ENCODE peak calls at places on chromosomes 11 and 22, in ten cellular contexts. One of them, this sample, is unnamed.
A peak's percentile ranks its signal among the peaks of the same experiment; 100 is the strongest.

GRCh38 chr11:115676206-115676605 is 172.0 kb upstream of the CADM1 start:
- DNase-seq in uterus: no peak
- DNase-seq in suprapubic skin: no peak
- DNase-seq in ovary: no peak
- DNase-seq in A549: no peak
- DNase-seq in heart left ventricle: no peak
- DNase-seq in Peyer's patch: no peak
- DNase-seq in gastrocnemius medialis: no peak
- DNase-seq in esophagus squamous epithelium: no peak
- DNase-seq in K562: no peak
- DNase-seq in this sample: no peak

GRCh38 chr11:108198833-108199232 is 23.6 kb downstream of the NPAT start:
- DNase-seq in A549: no peak
- DNase-seq in Peyer's patch: no peak
- DNase-seq in K562: no peak
- DNase-seq in uterus: no peak
- DNase-seq in gastrocnemius medialis: no peak
- DNase-seq in esophagus squamous epithelium: no peak
- DNase-seq in heart left ventricle: no peak
- DNase-seq in ovary: no peak
- DNase-seq in suprapubic skin: no peak
- DNase-seq in this sample: no peak

GRCh38 chr11:69110451-69110850 is 45.3 kb upstream of the SMIM38 start:
- DNase-seq in A549: no peak
- DNase-seq in uterus: no peak
- DNase-seq in gastrocnemius medialis: no peak
- DNase-seq in Peyer's patch: no peak
- DNase-seq in K562: no peak
- DNase-seq in suprapubic skin: no peak
- DNase-seq in heart left ventricle: no peak
- DNase-seq in esophagus squamous epithelium: no peak
- DNase-seq in ovary: no peak
- DNase-seq in this sample: no peak

GRCh38 chr22:27262371-27262770 is 539.2 kb downstream of the MN1 start:
- DNase-seq in uterus: no peak
- DNase-seq in heart left ventricle: no peak
- DNase-seq in gastrocnemius medialis: no peak
- DNase-seq in A549: no peak
- DNase-seq in esophagus squamous epithelium: no peak
- DNase-seq in Peyer's patch: no peak
- DNase-seq in K562: no peak
- DNase-seq in ovary: no peak
- DNase-seq in suprapubic skin: no peak
- DNase-seq in this sample: no peak

GRCh38 chr11:65489706-65490310 is 9.0 kb upstream of the MALAT1 start:
- DNase-seq in uterus: peak; percentile 73
- DNase-seq in heart left ventricle: peak; percentile 74
- DNase-seq in Peyer's patch: peak; percentile 46
- DNase-seq in A549: peak; percentile 40
- DNase-seq in ovary: peak; percentile 65
- DNase-seq in gastrocnemius medialis: no peak
- DNase-seq in K562: no peak
- DNase-seq in suprapubic skin: peak; percentile 72
- DNase-seq in esophagus squamous epithelium: no peak
- DNase-seq in this sample: no peak

GRCh38 chr22:37559901-37560681 is at the start of gene CDC42EP1:
- DNase-seq in uterus: no peak
- DNase-seq in heart left ventricle: peak; percentile 68
- DNase-seq in suprapubic skin: peak; percentile 82
- DNase-seq in gastrocnemius medialis: no peak
- DNase-seq in ovary: peak; percentile 78
- DNase-seq in esophagus squamous epithelium: no peak
- DNase-seq in K562: peak; percentile 86
- DNase-seq in A549: peak; percentile 64
- DNase-seq in Peyer's patch: peak; percentile 75
- DNase-seq in this sample: no peak

GRCh38 chr11:73995247-73995646 is 12.6 kb upstream of the UCP2 start:
- DNase-seq in ovary: no peak
- DNase-seq in esophagus squamous epithelium: no peak
- DNase-seq in K562: no peak
- DNase-seq in Peyer's patch: peak; percentile 21
- DNase-seq in uterus: no peak
- DNase-seq in heart left ventricle: no peak
- DNase-seq in gastrocnemius medialis: no peak
- DNase-seq in suprapubic skin: no peak
- DNase-seq in A549: no peak
- DNase-seq in this sample: no peak

GRCh38 chr11:12410006-12410728 is 32.8 kb downstream of the PARVA start:
- DNase-seq in suprapubic skin: no peak
- DNase-seq in uterus: peak; percentile 71
- DNase-seq in heart left ventricle: no peak
- DNase-seq in esophagus squamous epithelium: no peak
- DNase-seq in gastrocnemius medialis: no peak
- DNase-seq in K562: no peak
- DNase-seq in Peyer's patch: no peak
- DNase-seq in A549: peak; percentile 37
- DNase-seq in ovary: peak; percentile 42
- DNase-seq in this sample: no peak

GRCh38 chr11:62108017-62108750 is 15.6 kb upstream of the INCENP start:
- DNase-seq in gastrocnemius medialis: no peak
- DNase-seq in Peyer's patch: peak; percentile 57
- DNase-seq in ovary: no peak
- DNase-seq in esophagus squamous epithelium: no peak
- DNase-seq in uterus: peak; percentile 53
- DNase-seq in suprapubic skin: no peak
- DNase-seq in K562: peak; percentile 44
- DNase-seq in heart left ventricle: no peak
- DNase-seq in A549: peak; percentile 74
- DNase-seq in this sample: no peak

GRCh38 chr11:1514349-1515061 is 27.9 kb upstream of the MOB2 start:
- DNase-seq in esophagus squamous epithelium: no peak
- DNase-seq in Peyer's patch: no peak
- DNase-seq in gastrocnemius medialis: no peak
- DNase-seq in heart left ventricle: no peak
- DNase-seq in uterus: no peak
- DNase-seq in A549: no peak
- DNase-seq in ovary: peak; percentile 31
- DNase-seq in K562: no peak
- DNase-seq in suprapubic skin: no peak
- DNase-seq in this sample: no peak

GRCh38 chr11:104645276-104646018 is 252.8 kb downstream of the CASP12 start:
- DNase-seq in gastrocnemius medialis: no peak
- DNase-seq in K562: no peak
- DNase-seq in suprapubic skin: no peak
- DNase-seq in heart left ventricle: no peak
- DNase-seq in esophagus squamous epithelium: no peak
- DNase-seq in uterus: no peak
- DNase-seq in Peyer's patch: no peak
- DNase-seq in ovary: no peak
- DNase-seq in A549: no peak
- DNase-seq in this sample: no peak

GRCh38 chr22:46538816-46539163 is 1.4 kb upstream of the CELSR1 start:
- DNase-seq in heart left ventricle: peak; percentile 65
- DNase-seq in ovary: no peak
- DNase-seq in K562: no peak
- DNase-seq in uterus: no peak
- DNase-seq in gastrocnemius medialis: no peak
- DNase-seq in Peyer's patch: no peak
- DNase-seq in esophagus squamous epithelium: no peak
- DNase-seq in A549: peak; percentile 26
- DNase-seq in suprapubic skin: no peak
- DNase-seq in this sample: no peak

GRCh38 chr11:19868281-19868821 is 155.7 kb downstream of the NAV2 start:
- DNase-seq in suprapubic skin: peak; percentile 68
- DNase-seq in gastrocnemius medialis: peak; percentile 90
- DNase-seq in ovary: no peak
- DNase-seq in uterus: peak; percentile 24
- DNase-seq in esophagus squamous epithelium: no peak
- DNase-seq in heart left ventricle: peak; percentile 81
- DNase-seq in Peyer's patch: no peak
- DNase-seq in A549: no peak
- DNase-seq in K562: no peak
- DNase-seq in this sample: no peak

DNA sequence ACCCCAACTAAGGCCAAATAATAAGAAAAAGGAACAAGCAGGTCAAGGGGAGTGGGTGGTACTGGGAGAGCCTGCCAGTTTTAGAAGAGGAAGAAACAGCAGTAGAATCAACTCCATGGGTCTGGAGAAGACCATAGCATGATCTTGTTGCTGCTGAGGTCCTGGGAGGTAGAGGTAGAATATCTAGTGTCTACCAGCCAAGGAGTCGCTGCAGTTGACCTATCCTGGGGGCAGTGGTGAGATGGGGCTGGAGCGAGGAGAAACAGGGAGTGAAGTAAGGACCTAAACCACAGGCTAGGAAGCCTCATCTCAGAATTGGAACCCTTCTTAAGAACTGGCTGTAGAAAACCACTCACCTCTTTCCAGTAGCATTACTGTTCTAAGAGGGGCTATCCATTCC is 8.0 kb downstream of the ROBO4 start:
- DNase-seq in gastrocnemius medialis: no peak
- DNase-seq in suprapubic skin: no peak
- DNase-seq in ovary: no peak
- DNase-seq in A549: no peak
- DNase-seq in uterus: no peak
- DNase-seq in heart left ventricle: no peak
- DNase-seq in K562: no peak
- DNase-seq in Peyer's patch: no peak
- DNase-seq in esophagus squamous epithelium: no peak
- DNase-seq in this sample: no peak
- TF ChIP-seq POLR2A in gastrocnemius medialis: no peak
- TF ChIP-seq POLR2A in suprapubic skin: no peak
- TF ChIP-seq POLR2A in ovary: no peak
- TF ChIP-seq POLR2A in A549: no peak
- TF ChIP-seq POLR2A in uterus: no peak
- TF ChIP-seq POLR2A in heart left ventricle: no peak
- TF ChIP-seq POLR2A in K562: no peak
- TF ChIP-seq POLR2A in Peyer's patch: no peak
- TF ChIP-seq POLR2A in esophagus squamous epithelium: no peak
- TF ChIP-seq POLR2A in this sample: no peak

GRCh38 chr11:67439321-67440228 is 2.1 kb upstream of the PTPRCAP start:
- DNase-seq in K562: no peak
- DNase-seq in esophagus squamous epithelium: no peak
- DNase-seq in Peyer's patch: peak; percentile 72
- DNase-seq in heart left ventricle: peak; percentile 48
- DNase-seq in gastrocnemius medialis: no peak
- DNase-seq in uterus: peak; percentile 62
- DNase-seq in suprapubic skin: no peak
- DNase-seq in A549: peak; percentile 68
- DNase-seq in ovary: peak; percentile 52
- DNase-seq in this sample: no peak
- TF ChIP-seq POLR2A in K562: peak; percentile 15
- TF ChIP-seq POLR2A in esophagus squamous epithelium: no peak
- TF ChIP-seq POLR2A in Peyer's patch: no peak
- TF ChIP-seq POLR2A in heart left ventricle: no peak
- TF ChIP-seq POLR2A in gastrocnemius medialis: no peak
- TF ChIP-seq POLR2A in uterus: no peak
- TF ChIP-seq POLR2A in suprapubic skin: no peak
- TF ChIP-seq POLR2A in A549: no peak
- TF ChIP-seq POLR2A in ovary: no peak
- TF ChIP-seq POLR2A in this sample: no peak

DNA sequence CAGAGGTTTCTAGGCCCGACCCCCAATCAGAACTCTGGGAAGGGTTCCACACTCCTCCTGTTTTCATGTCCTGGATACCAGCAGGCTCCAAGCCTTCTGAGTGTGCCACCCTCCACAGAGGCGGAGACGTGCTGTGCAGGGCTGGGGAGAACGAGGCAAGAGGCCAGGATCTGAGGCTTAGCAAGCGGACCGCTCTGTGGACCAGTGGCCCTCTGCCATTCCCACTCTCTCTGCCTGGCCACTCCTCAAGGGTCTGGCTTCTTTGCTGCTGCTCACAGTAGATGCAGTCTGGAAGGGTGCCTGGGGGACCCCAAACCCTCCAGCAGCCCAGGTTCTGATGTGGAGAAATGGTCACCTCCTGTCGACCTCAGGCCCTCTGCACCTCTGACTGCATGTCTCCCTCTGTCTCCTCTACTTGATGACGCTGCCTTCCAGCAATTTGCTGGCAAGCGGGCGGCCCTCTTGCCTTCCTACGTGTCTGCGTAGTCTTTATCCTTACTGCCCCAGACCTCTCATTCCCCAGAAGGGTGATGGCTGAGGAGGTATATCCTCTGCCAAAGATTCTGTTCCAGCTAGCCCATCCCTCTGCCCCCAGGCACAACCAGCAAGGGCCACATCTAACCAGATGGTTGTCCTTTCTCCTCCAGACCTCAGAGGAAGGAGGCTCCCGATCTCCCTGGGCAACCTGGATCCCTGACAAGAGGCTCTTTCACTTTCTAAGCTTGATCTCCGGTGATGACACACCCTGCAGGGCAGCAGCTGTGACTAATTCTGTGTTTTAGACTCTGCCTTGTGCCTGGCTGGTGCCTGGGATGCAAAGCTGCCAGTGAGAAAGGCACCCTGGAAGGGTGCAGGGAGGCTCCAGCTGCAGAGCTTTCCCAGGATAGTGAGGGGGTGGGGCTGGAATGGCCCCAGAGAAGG is 87.3 kb downstream of the NAT10 start:
- DNase-seq in suprapubic skin: peak; percentile 80
- DNase-seq in K562: no peak
- DNase-seq in A549: peak; percentile 52
- DNase-seq in uterus: peak; percentile 85
- DNase-seq in gastrocnemius medialis: peak; percentile 37
- DNase-seq in heart left ventricle: peak; percentile 71
- DNase-seq in ovary: peak; percentile 52
- DNase-seq in esophagus squamous epithelium: no peak
- DNase-seq in Peyer's patch: peak; percentile 69
- DNase-seq in this sample: peak; percentile 41
- TF ChIP-seq POLR2A in suprapubic skin: no peak
- TF ChIP-seq POLR2A in K562: no peak
- TF ChIP-seq POLR2A in A549: no peak
- TF ChIP-seq POLR2A in uterus: no peak
- TF ChIP-seq POLR2A in gastrocnemius medialis: no peak
- TF ChIP-seq POLR2A in heart left ventricle: no peak
- TF ChIP-seq POLR2A in ovary: no peak
- TF ChIP-seq POLR2A in esophagus squamous epithelium: no peak
- TF ChIP-seq POLR2A in Peyer's patch: no peak
- TF ChIP-seq POLR2A in this sample: no peak

DNA sequence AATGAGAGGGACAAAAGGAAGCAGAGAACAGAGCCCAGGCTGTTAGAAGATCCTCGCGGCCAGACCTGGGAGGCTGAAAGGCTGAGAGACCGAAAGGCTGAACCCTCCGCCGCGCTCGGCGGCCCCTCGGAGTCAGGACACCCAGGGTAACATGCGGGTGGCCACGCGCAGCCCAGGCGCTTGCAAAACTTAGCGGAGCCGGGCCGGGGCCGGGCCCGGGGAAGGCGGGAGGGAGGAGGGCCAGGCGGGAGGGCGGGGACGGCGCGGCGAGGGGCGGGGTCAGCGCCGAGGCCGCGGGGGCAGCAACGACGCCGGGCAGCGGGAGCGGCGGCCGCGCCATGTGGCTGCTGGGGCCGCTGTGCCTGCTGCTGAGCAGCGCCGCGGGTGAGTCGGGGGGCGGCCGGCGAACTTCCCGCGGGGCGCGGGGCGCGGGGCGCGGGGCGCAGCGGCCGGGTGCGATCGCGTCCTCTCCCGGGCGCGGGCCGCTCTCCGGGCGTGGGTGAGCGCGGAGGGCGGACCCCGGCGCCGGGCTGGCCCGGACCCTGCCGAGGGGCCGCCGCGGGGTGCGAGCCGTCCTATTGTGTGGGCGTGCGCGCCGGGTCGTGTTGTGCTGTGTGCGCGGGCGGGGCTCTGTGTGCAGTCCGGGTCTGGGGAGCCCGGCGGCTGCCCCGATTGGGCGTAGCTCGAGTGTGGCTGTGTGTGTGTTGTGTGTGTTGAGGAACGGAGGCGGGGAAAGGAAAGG is at the start of gene LDLRAD3:
- DNase-seq in esophagus squamous epithelium: no peak
- DNase-seq in K562: peak; percentile 92
- DNase-seq in ovary: peak; percentile 86
- DNase-seq in suprapubic skin: peak; percentile 84
- DNase-seq in uterus: peak; percentile 80
- DNase-seq in A549: peak; percentile 75
- DNase-seq in Peyer's patch: peak; percentile 75
- DNase-seq in gastrocnemius medialis: peak; percentile 74
- DNase-seq in heart left ventricle: peak; percentile 80
- DNase-seq in this sample: peak; percentile 61
- TF ChIP-seq POLR2A in esophagus squamous epithelium: no peak
- TF ChIP-seq POLR2A in K562: no peak
- TF ChIP-seq POLR2A in ovary: no peak
- TF ChIP-seq POLR2A in suprapubic skin: no peak
- TF ChIP-seq POLR2A in uterus: peak; percentile 5
- TF ChIP-seq POLR2A in A549: peak; percentile 76
- TF ChIP-seq POLR2A in Peyer's patch: no peak
- TF ChIP-seq POLR2A in gastrocnemius medialis: peak; percentile 59
- TF ChIP-seq POLR2A in heart left ventricle: no peak
- TF ChIP-seq POLR2A in this sample: peak; percentile 5

This sample was measured in tibial nerve.